ENCODE peak calls at places on chromosomes 13 and 19, in eight cellular contexts. X is GM23338, A is fibroblast of lung, E is body of pancreas, L is left ventricle myocardium inferior, P is thyroid gland, T is adrenal gland, G is A549. M is an unnamed sample. For H3K4me1, the result is how much of the 10 kb centered on the place peaks cover.

GRCh38 chr19:39937094-39937493 is 2.7 kb upstream of the FCGBP start:
- DNase-seq in X (no peak), A (no peak), E (no peak), L (no peak), P (no peak), T (no peak), G (no peak), M (no peak)

GRCh38 chr13:57569981-57570380 is 61.6 kb upstream of the PCDH17 start:
- DNase-seq in X (no peak), A (peak), E (no peak), L (no peak), P (no peak), T (no peak), G (no peak), M (peak)

GRCh38 chr19:4980087-4980486 is 11.2 kb downstream of the KDM4B start:
- DNase-seq in X (no peak), A (peak), E (no peak), L (no peak), P (no peak), T (no peak), G (no peak), M (no peak)

GRCh38 chr13:32425158-32425557 is 2.8 kb downstream of the N4BP2L1 start:
- DNase-seq in X (no peak), A (no peak), E (no peak), L (no peak), P (no peak), T (no peak), G (no peak), M (no peak)

GRCh38 chr19:16820056-16820455 is 9.1 kb upstream of the SIN3B start:
- DNase-seq in X (no peak), A (no peak), E (no peak), L (no peak), P (no peak), T (no peak), G (no peak), M (no peak)

GRCh38 chr19:5953034-5953589 is 24.8 kb downstream of the RANBP3 start:
- DNase-seq in X (no peak), A (peak), E (no peak), L (no peak), P (no peak), T (no peak), G (no peak), M (no peak)

GRCh38 chr19:47470447-47471195 is 1.1 kb downstream of the SLC8A2 start:
- DNase-seq in X (no peak), A (no peak), E (no peak), L (no peak), P (no peak), T (no peak), G (no peak), M (no peak)

GRCh38 chr13:87403748-87404432 is 267.3 kb upstream of the SLITRK5 start:
- DNase-seq in X (no peak), A (no peak), E (no peak), L (no peak), P (no peak), T (no peak), G (no peak), M (no peak)

GRCh38 chr19:58575183-58576041 is 2.3 kb upstream of the MZF1 start:
- DNase-seq in X (peak), A (peak), E (peak), L (peak), P (peak), T (peak), G (peak), M (peak)

GRCh38 chr13:35925669-35926068 is 205.5 kb downstream of the DCLK1 start:
- DNase-seq in X (no peak), A (peak), E (no peak), L (no peak), P (no peak), T (no peak), G (no peak), M (no peak)

GRCh38 chr13:92362717-92363116 is 863.9 kb upstream of the GPC6 start:
- DNase-seq in X (no peak), A (peak), E (no peak), L (no peak), P (no peak), T (peak), G (no peak), M (no peak)

GRCh38 chr19:12647047-12647446 is 19.5 kb downstream of the MAN2B1 start:
- DNase-seq in X (no peak), A (no peak), E (no peak), L (no peak), P (no peak), T (no peak), G (no peak), M (no peak)

GRCh38 chr19:16066611-16067104 is 9.6 kb upstream of the TPM4 start:
- DNase-seq in X (no peak), A (peak), E (no peak), L (no peak), P (no peak), T (peak), G (no peak), M (no peak)

GRCh38 chr13:110114351-110114750 is 192.6 kb downstream of the COL4A1 start:
- DNase-seq in X (no peak), A (no peak), E (no peak), L (no peak), P (no peak), T (no peak), G (no peak), M (no peak)

GRCh38 chr13:20446405-20446804 is 79.3 kb downstream of the CRYL1 start:
- DNase-seq in X (no peak), A (no peak), E (no peak), L (no peak), P (no peak), T (no peak), G (no peak), M (no peak)

GRCh38 chr19:4327252-4327876 is 11.3 kb downstream of the STAP2 start:
- DNase-seq in X (peak), A (peak), E (peak), L (peak), P (peak), T (peak), G (no peak), M (no peak)

GRCh38 chr19:8468761-8469458 is 24.1 kb downstream of the HNRNPM start:
- DNase-seq in X (no peak), A (peak), E (no peak), L (no peak), P (no peak), T (no peak), G (no peak), M (no peak)

GRCh38 chr19:13764101-13764807 is at the start of gene MRI1:
- DNase-seq in X (peak), A (peak), E (peak), L (peak), P (peak), T (peak), G (peak), M (no peak)

GRCh38 chr13:113029487-113030258 is 60.7 kb downstream of the MCF2L start:
- DNase-seq in X (peak), A (no peak), E (peak), L (no peak), P (peak), T (no peak), G (peak), M (no peak)

GRCh38 chr13:98413796-98414195 is 163.1 kb downstream of the STK24 start:
- DNase-seq in X (peak), A (no peak), E (peak), L (no peak), P (no peak), T (no peak), G (no peak), M (no peak)

GRCh38 chr13:32115069-32115468 is 83.5 kb downstream of the FRY start:
- DNase-seq in X (no peak), A (no peak), E (no peak), L (no peak), P (no peak), T (no peak), G (no peak), M (no peak)

GRCh38 chr19:28292822-28293500 is 920.0 kb downstream of the UQCRFS1 start:
- DNase-seq in X (peak), A (no peak), E (no peak), L (no peak), P (no peak), T (no peak), G (no peak), M (no peak)

GRCh38 chr13:27353166-27353583 is 71.2 kb upstream of the GTF3A start:
- DNase-seq in X (no peak), A (peak), E (no peak), L (no peak), P (no peak), T (no peak), G (no peak), M (no peak)

GRCh38 chr19:46745521-46746280 is at the start of gene FKRP:
- DNase-seq in X (peak), A (no peak), E (no peak), L (peak), P (no peak), T (no peak), G (peak), M (no peak)

GRCh38 chr13:102863590-102863989 is 17.8 kb downstream of the ERCC5 start:
- DNase-seq in X (no peak), A (no peak), E (no peak), L (peak), P (no peak), T (no peak), G (no peak), M (no peak)
- TF ChIP-seq CTCF in X (no peak), A (no peak), E (no peak), L (no peak), P (no peak), T (no peak), G (no peak), M (no peak)

GRCh38 chr19:54341295-54341694 is 2.3 kb upstream of the LILRA4 start:
- DNase-seq in X (peak), A (no peak), E (no peak), L (no peak), P (no peak), T (no peak), G (no peak), M (no peak)
- H3K4me1 ChIP-seq in X (under half), A (under half), E (under half), L (under half), P (under half), T (under half), G (under half), M (under half)

DNA sequence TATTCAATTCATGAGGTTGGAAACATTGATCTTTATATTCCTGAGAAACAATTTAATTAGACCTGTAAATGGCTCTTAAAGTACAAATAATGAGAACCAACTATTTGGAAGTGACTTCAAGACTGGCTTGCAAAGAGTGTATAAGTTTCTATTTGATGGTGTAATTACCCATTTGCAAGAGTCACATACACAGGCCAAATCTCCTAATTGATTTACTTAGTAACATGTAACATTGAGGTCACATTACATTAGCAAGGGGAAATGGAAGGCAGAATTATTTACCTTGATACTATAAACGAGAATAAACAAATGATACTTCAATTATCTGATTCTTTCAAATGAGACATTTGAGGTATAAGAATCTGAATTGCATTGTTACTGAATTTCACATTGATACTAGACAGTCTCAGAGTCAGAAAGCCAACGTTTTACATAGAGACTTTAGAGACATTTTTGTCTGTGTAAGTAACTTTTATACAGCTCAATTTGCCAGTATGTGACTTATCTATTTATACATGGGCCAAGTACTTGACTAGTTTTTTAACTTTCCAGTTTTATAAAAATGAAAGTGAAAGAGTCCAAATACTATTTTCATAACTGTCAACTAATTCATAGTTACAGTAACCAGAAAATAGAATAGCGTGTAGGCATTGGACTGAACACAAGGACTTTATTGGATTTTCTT is 95.6 kb upstream of the RFC3 start:
- DNase-seq in X (no peak), A (no peak), E (no peak), L (no peak), P (no peak), T (no peak), G (no peak), M (peak)
- H3K27ac ChIP-seq in X (no peak), A (no peak), E (peak), L (peak), P (no peak), T (peak), G (no peak), M (peak)

GRCh38 chr19:10471909-10472308 is 31.2 kb downstream of the KEAP1 start:
- DNase-seq in X (peak), A (peak), E (no peak), L (no peak), P (no peak), T (no peak), G (peak), M (peak)
- TF ChIP-seq CTCF in X (peak), A (peak), E (peak), L (peak), P (peak), T (no peak), G (peak), M (peak)

DNA sequence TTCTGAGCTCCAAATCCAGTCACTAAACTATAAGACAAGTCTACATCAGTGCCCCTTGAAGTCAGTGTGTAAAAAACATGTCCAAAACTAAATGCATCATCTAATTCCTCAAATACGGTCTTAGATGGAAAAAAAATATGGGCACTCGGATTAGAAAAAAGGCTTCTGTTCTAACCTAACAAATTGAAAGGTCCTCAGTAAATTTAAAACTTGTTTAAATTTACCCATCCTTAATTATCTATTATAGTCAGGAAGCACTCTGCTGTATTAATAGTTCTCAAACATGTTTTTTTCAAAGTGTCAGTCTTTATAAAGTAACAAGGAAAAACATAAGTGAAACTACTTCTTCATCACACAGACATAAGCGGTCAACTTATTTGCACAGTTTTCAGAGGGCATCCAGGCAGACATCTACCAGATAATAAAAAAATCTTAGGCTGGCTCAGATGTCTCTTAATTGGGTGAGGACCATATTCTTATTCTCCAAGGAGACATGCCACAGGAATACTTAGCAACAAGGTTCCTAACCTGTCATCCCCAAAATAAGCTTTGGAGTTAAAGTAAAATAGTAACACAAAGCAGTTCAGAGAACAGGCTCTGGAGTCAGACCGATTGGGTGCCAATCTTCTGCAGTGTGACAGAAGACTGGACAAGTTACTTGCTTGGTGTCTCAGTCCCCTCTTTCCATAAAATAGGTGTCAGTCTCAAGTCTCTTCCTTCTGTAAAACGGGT is 33.4 kb downstream of the ELF1 start:
- DNase-seq in X (no peak), A (no peak), E (no peak), L (no peak), P (no peak), T (no peak), G (no peak), M (no peak)
- H3K4me1 ChIP-seq in X (under half), A (under half), E (half or more), L (half or more), P (half or more), T (under half), G (under half), M (under half)

M was measured in foreskin keratinocyte.